ENCODE peak calls at places on chromosomes 6 and 20, in eight cellular contexts. K is GM19239; N is activated CD4-positive, alpha-beta T cell treated with anti-CD3 and anti-CD28 coated beads for 36 hours; A is HTR-8/SVneo; Y is dermis blood vessel endothelial cell; E is HFF-Myc; V is T-helper 2 cell; C is natural killer cell. T is an unnamed sample.

GRCh38 chr6:165231177-165231576 is 78.2 kb downstream of the C6orf118 start:
- DNase-seq in Y (no peak), E (no peak), V (no peak), A (no peak), N (no peak), C (no peak), K (no peak), T (no peak)

GRCh38 chr6:155253337-155253736 is 10.5 kb upstream of the CLDN20 start:
- DNase-seq in N (no peak), E (no peak), A (no peak), K (no peak), Y (no peak), V (no peak), C (no peak), T (no peak)

GRCh38 chr20:5470943-5471342 is 154.2 kb upstream of the PROKR2 start:
- DNase-seq in V (no peak), K (no peak), C (no peak), N (no peak), Y (no peak), A (no peak), E (no peak), T (no peak)

GRCh38 chr6:147805155-147805554 is 296.7 kb downstream of the SAMD5 start:
- DNase-seq in K (no peak), N (no peak), A (no peak), C (no peak), V (no peak), Y (no peak), E (no peak), T (no peak)

GRCh38 chr20:48298424-48298823 is 513.1 kb upstream of the SULF2 start:
- DNase-seq in A (no peak), E (no peak), N (no peak), V (no peak), K (no peak), C (no peak), Y (no peak), T (no peak)

GRCh38 chr20:49851991-49852390 is 39.4 kb downstream of the SLC9A8 start:
- DNase-seq in A (no peak), C (no peak), K (no peak), E (no peak), V (no peak), N (no peak), Y (no peak), T (peak)

GRCh38 chr6:137799950-137800568 is 67.0 kb upstream of the TNFAIP3 start:
- DNase-seq in A (no peak), N (peak), C (no peak), Y (peak), E (peak), V (peak), K (no peak), T (peak)

GRCh38 chr6:159745081-159745480 is 16.8 kb upstream of the ACAT2 start:
- DNase-seq in V (no peak), E (no peak), A (no peak), N (no peak), C (no peak), K (no peak), Y (no peak), T (no peak)

GRCh38 chr6:137134483-137134882 is 39.0 kb downstream of the IL22RA2 start:
- DNase-seq in K (no peak), C (no peak), N (no peak), V (no peak), Y (no peak), A (no peak), E (no peak), T (no peak)

GRCh38 chr6:133955582-133956412 is 2.8 kb downstream of the TBPL1 start:
- DNase-seq in C (no peak), K (no peak), E (no peak), A (no peak), Y (no peak), N (no peak), V (no peak), T (no peak)

GRCh38 chr6:20686142-20686541 is 151.9 kb downstream of the CDKAL1 start:
- DNase-seq in C (no peak), E (no peak), V (no peak), K (no peak), Y (no peak), A (no peak), N (no peak), T (no peak)

GRCh38 chr6:89360415-89360999 is 8.0 kb upstream of the UBE2J1 start:
- DNase-seq in V (peak), A (no peak), C (no peak), E (no peak), K (no peak), Y (no peak), N (no peak), T (no peak)

GRCh38 chr6:34529665-34530327 is 26.3 kb downstream of the SPDEF start:
- DNase-seq in Y (no peak), C (no peak), K (no peak), N (no peak), E (no peak), A (no peak), V (no peak), T (no peak)

GRCh38 chr6:166346449-166346848 is 4.1 kb upstream of the SFT2D1 start:
- DNase-seq in N (no peak), V (no peak), Y (no peak), K (no peak), E (no peak), C (no peak), A (no peak), T (no peak)

GRCh38 chr6:35919085-35919826 is 1.6 kb downstream of the SRPK1 start:
- DNase-seq in A (no peak), N (no peak), K (no peak), E (no peak), C (no peak), Y (peak), V (peak), T (no peak)